ENCODE peak calls at places on chromosomes 1 and 21, in four cellular contexts. One of them, this sample, is unnamed.

GRCh38 chr1:152228831-152229230 is 4.8 kb upstream of the HRNR start:
- DNase-seq in brain microvascular endothelial cell: no peak
- DNase-seq in adipocyte: no peak
- DNase-seq in left cardiac atrium: no peak
- DNase-seq in this sample: no peak

GRCh38 chr1:230778916-230779590 is 31.9 kb downstream of the CAPN9 start:
- DNase-seq in brain microvascular endothelial cell: no peak
- DNase-seq in adipocyte: peak; percentile 43
- DNase-seq in left cardiac atrium: no peak
- DNase-seq in this sample: no peak

GRCh38 chr1:227782226-227782625 is 33.2 kb upstream of the PRSS38 start:
- DNase-seq in brain microvascular endothelial cell: no peak
- DNase-seq in adipocyte: no peak
- DNase-seq in left cardiac atrium: no peak
- DNase-seq in this sample: peak; percentile 57

GRCh38 chr1:12095822-12096263 is 32.7 kb downstream of the TNFRSF8 start:
- DNase-seq in brain microvascular endothelial cell: no peak
- DNase-seq in adipocyte: peak; percentile 32
- DNase-seq in left cardiac atrium: no peak
- DNase-seq in this sample: peak; percentile 45

GRCh38 chr21:29243188-29243587 is 55.5 kb upstream of the BACH1 start:
- DNase-seq in brain microvascular endothelial cell: no peak
- DNase-seq in adipocyte: no peak
- DNase-seq in left cardiac atrium: no peak
- DNase-seq in this sample: no peak

GRCh38 chr1:89781494-89782126 is 39.2 kb upstream of the LRRC8D start:
- DNase-seq in brain microvascular endothelial cell: no peak
- DNase-seq in adipocyte: no peak
- DNase-seq in left cardiac atrium: no peak
- DNase-seq in this sample: no peak

GRCh38 chr1:6460349-6461236 is 5.4 kb downstream of the TNFRSF25 start:
- DNase-seq in brain microvascular endothelial cell: no peak
- DNase-seq in adipocyte: no peak
- DNase-seq in left cardiac atrium: no peak
- DNase-seq in this sample: no peak

GRCh38 chr1:86061660-86062059 is 94.9 kb downstream of the COL24A1 start:
- DNase-seq in brain microvascular endothelial cell: peak; percentile 11
- DNase-seq in adipocyte: peak; percentile 58
- DNase-seq in left cardiac atrium: no peak
- DNase-seq in this sample: no peak

GRCh38 chr21:29297483-29298347 is 1.0 kb upstream of the BACH1 start:
- DNase-seq in brain microvascular endothelial cell: no peak
- DNase-seq in adipocyte: no peak
- DNase-seq in left cardiac atrium: no peak
- DNase-seq in this sample: no peak

This sample was measured in posterior vena cava.